ENCODE peak calls at places on chromosomes 13 and 19, in nine cellular contexts. H is activated naive CD4-positive, alpha-beta T cell; Z is GOT3; T is A549; R is thoracic aorta; N is activated CD4-positive, alpha-beta memory T cell treated with anti-CD3 and anti-CD28 coated beads, Interleukin-2, amount 10 ng/mL, durations not matched to agents 7 days and 5 days; D is hepatocyte; V is HFF-Myc; I is activated CD8-positive, alpha-beta T cell treated with anti-CD3 and anti-CD28 coated beads for 36 hours. G is an unnamed sample.

GRCh38 chr13:100106005-100106404 is 17.1 kb downstream of the PCCA start:
- DNase-seq in H (no peak), Z (no peak), T (no peak), R (no peak), N (no peak), D (no peak), V (no peak), I (no peak), G (no peak)

GRCh38 chr19:34155686-34156085 is 16.6 kb upstream of the LSM14A start:
- DNase-seq in H (no peak), Z (no peak), T (no peak), R (no peak), N (no peak), D (no peak), V (no peak), I (no peak), G (no peak)

GRCh38 chr19:3374369-3375112 is 8.2 kb downstream of the NFIC start:
- DNase-seq in H (no peak), Z (no peak), T (no peak), R (no peak), N (no peak), D (no peak), V (no peak), I (no peak), G (peak; percentile 39)

GRCh38 chr13:20197361-20197834 is 4.7 kb upstream of the GJB2 start:
- DNase-seq in H (no peak), Z (no peak), T (peak; percentile 31), R (no peak), N (no peak), D (peak; percentile 39), V (peak; percentile 6), I (peak; percentile 28), G (peak; percentile 56)

GRCh38 chr13:50950808-50951207 is 41.2 kb downstream of the RNASEH2B start:
- DNase-seq in H (no peak), Z (no peak), T (no peak), R (no peak), N (no peak), D (no peak), V (no peak), I (no peak), G (no peak)

GRCh38 chr13:73792796-73793195 is 341.4 kb downstream of the KLF12 start:
- DNase-seq in H (no peak), Z (no peak), T (no peak), R (no peak), N (no peak), D (no peak), V (peak; percentile 24), I (no peak), G (no peak)

GRCh38 chr19:46181386-46181774 is 33.3 kb downstream of the IGFL2 start:
- DNase-seq in H (no peak), Z (no peak), T (peak; percentile 65), R (no peak), N (no peak), D (no peak), V (no peak), I (peak; percentile 55), G (peak; percentile 61)

GRCh38 chr13:106038752-106039151 is 496.7 kb downstream of the EFNB2 start:
- DNase-seq in H (no peak), Z (no peak), T (peak; percentile 5), R (no peak), N (no peak), D (no peak), V (peak; percentile 30), I (no peak), G (no peak)